ENCODE peak calls at places on chromosomes 12 and 14, in seven cellular contexts. F is stomach, X is H1, D is breast epithelium, C is SK-N-MC, M is GM23338, N is Panc1. O is an unnamed sample.

GRCh38 chr12:2543801-2544200 is 251.0 kb upstream of the FKBP4 start:
- DNase-seq in F (no peak), X (no peak), D (no peak), C (no peak), M (no peak), N (no peak), O (no peak)

GRCh38 chr14:59482471-59483331 is 1.5 kb downstream of the L3HYPDH start:
- DNase-seq in F (no peak), X (no peak), D (no peak), C (peak), M (no peak), N (peak), O (peak)

GRCh38 chr12:96177013-96177412 is 17.2 kb upstream of the ELK3 start:
- DNase-seq in F (no peak), X (no peak), D (no peak), C (no peak), M (no peak), N (no peak), O (no peak)

GRCh38 chr14:91835197-91835919 is 32.0 kb downstream of the TC2N start:
- DNase-seq in F (peak), X (no peak), D (no peak), C (no peak), M (peak), N (no peak), O (no peak)

GRCh38 chr14:32808574-32809098 is 130.0 kb upstream of the NPAS3 start:
- DNase-seq in F (no peak), X (no peak), D (no peak), C (no peak), M (no peak), N (no peak), O (no peak)

GRCh38 chr14:70855486-70855885 is 46.2 kb upstream of the MAP3K9 start:
- DNase-seq in F (no peak), X (no peak), D (no peak), C (no peak), M (peak), N (no peak), O (no peak)

GRCh38 chr14:102213984-102214658 is 74.4 kb downstream of the WDR20 start:
- DNase-seq in F (no peak), X (no peak), D (no peak), C (no peak), M (peak), N (no peak), O (no peak)

GRCh38 chr12:83015390-83016225 is 328.9 kb downstream of the TMTC2 start:
- DNase-seq in F (peak), X (no peak), D (no peak), C (no peak), M (no peak), N (no peak), O (peak)

GRCh38 chr12:53207042-53207441 is at the start of gene ITGB7:
- DNase-seq in F (peak), X (no peak), D (no peak), C (no peak), M (peak), N (no peak), O (no peak)

GRCh38 chr14:69093551-69094421 is 59.1 kb downstream of the DCAF5 start:
- DNase-seq in F (peak), X (no peak), D (no peak), C (no peak), M (peak), N (no peak), O (no peak)

GRCh38 chr14:69828372-69828771 is 31.3 kb upstream of the SLC10A1 start:
- DNase-seq in F (no peak), X (no peak), D (no peak), C (no peak), M (no peak), N (no peak), O (no peak)

GRCh38 chr12:71664411-71665108 is 459 bp downstream of the THAP2 start:
- DNase-seq in F (no peak), X (no peak), D (no peak), C (no peak), M (no peak), N (no peak), O (no peak)

GRCh38 chr12:50240792-50241114 is 42.6 kb downstream of the LIMA1 start:
- DNase-seq in F (no peak), X (no peak), D (no peak), C (no peak), M (no peak), N (no peak), O (no peak)

GRCh38 chr12:96211989-96212388 is 17.8 kb downstream of the ELK3 start:
- DNase-seq in F (no peak), X (no peak), D (no peak), C (no peak), M (no peak), N (no peak), O (no peak)

GRCh38 chr12:18970603-18971002 is 158.9 kb upstream of the PLEKHA5 start:
- DNase-seq in F (no peak), X (no peak), D (no peak), C (no peak), M (peak), N (no peak), O (no peak)

GRCh38 chr12:43882578-43883178 is 46.8 kb downstream of the TMEM117 start:
- DNase-seq in F (no peak), X (no peak), D (no peak), C (peak), M (peak), N (peak), O (peak)

GRCh38 chr14:94356379-94357056 is 31.9 kb downstream of the SERPINA1 start:
- DNase-seq in F (peak), X (no peak), D (no peak), C (no peak), M (no peak), N (no peak), O (no peak)

GRCh38 chr12:98594050-98594853 is 766 bp downstream of the SLC25A3 start:
- DNase-seq in F (peak), X (no peak), D (peak), C (no peak), M (peak), N (no peak), O (no peak)

GRCh38 chr12:123998344-123998941 is 25.4 kb downstream of the ZNF664 start:
- DNase-seq in F (no peak), X (no peak), D (no peak), C (no peak), M (no peak), N (no peak), O (no peak)

GRCh38 chr12:90098132-90098779 is 389.6 kb upstream of the ATP2B1 start:
- DNase-seq in F (no peak), X (no peak), D (no peak), C (no peak), M (no peak), N (no peak), O (no peak)

GRCh38 chr12:54370218-54370730 is 6.0 kb upstream of the GPR84 start:
- DNase-seq in F (peak), X (peak), D (peak), C (no peak), M (peak), N (no peak), O (no peak)

GRCh38 chr14:101705733-101706508 is 55.6 kb upstream of the PPP2R5C start:
- DNase-seq in F (peak), X (no peak), D (no peak), C (no peak), M (peak), N (no peak), O (no peak)

GRCh38 chr12:101181776-101182175 is 28.3 kb downstream of the SLC5A8 start:
- DNase-seq in F (no peak), X (no peak), D (no peak), C (no peak), M (no peak), N (no peak), O (no peak)

GRCh38 chr14:77812028-77812427 is 12.1 kb downstream of the ADCK1 start:
- DNase-seq in F (no peak), X (no peak), D (no peak), C (no peak), M (no peak), N (no peak), O (no peak)

GRCh38 chr12:24227550-24227949 is 278.1 kb upstream of the SOX5 start:
- DNase-seq in F (no peak), X (no peak), D (no peak), C (no peak), M (no peak), N (no peak), O (no peak)

GRCh38 chr12:6953417-6954315 is 2.5 kb downstream of the PTPN6 start:
- DNase-seq in F (peak), X (no peak), D (no peak), C (no peak), M (no peak), N (no peak), O (no peak)

GRCh38 chr14:61438497-61438859 is 117.1 kb downstream of the PRKCH start:
- DNase-seq in F (no peak), X (no peak), D (no peak), C (no peak), M (no peak), N (peak), O (no peak)

GRCh38 chr14:58430156-58430555 is 2.6 kb downstream of the KIAA0586 start:
- DNase-seq in F (no peak), X (no peak), D (no peak), C (no peak), M (no peak), N (no peak), O (no peak)

GRCh38 chr14:98579140-98579539 is 692.9 kb downstream of the BCL11B start:
- DNase-seq in F (no peak), X (no peak), D (no peak), C (no peak), M (no peak), N (no peak), O (no peak)

GRCh38 chr12:56988207-56988739 is 18.1 kb downstream of the ZBTB39 start:
- DNase-seq in F (no peak), X (no peak), D (no peak), C (no peak), M (peak), N (no peak), O (no peak)

GRCh38 chr14:90061849-90062794 is at the start of gene KCNK13:
- DNase-seq in F (no peak), X (no peak), D (no peak), C (no peak), M (peak), N (no peak), O (no peak)

GRCh38 chr12:132776816-132777568 is 15.4 kb upstream of the ANKLE2 start:
- DNase-seq in F (no peak), X (no peak), D (peak), C (no peak), M (no peak), N (no peak), O (no peak)

GRCh38 chr12:120849765-120850164 is 54.4 kb downstream of the SPPL3 start:
- DNase-seq in F (no peak), X (no peak), D (no peak), C (no peak), M (no peak), N (peak), O (no peak)

GRCh38 chr12:70637686-70638085 is 457 bp upstream of the PTPRB start:
- DNase-seq in F (no peak), X (no peak), D (no peak), C (no peak), M (no peak), N (no peak), O (no peak)
- TF ChIP-seq POLR2AphosphoS5 in F (no peak), X (no peak), D (no peak), C (no peak), M (no peak), N (no peak), O (no peak)

GRCh38 chr14:104658325-104658712 is 31.1 kb upstream of the INF2 start:
- DNase-seq in F (no peak), X (no peak), D (no peak), C (no peak), M (no peak), N (no peak), O (no peak)

GRCh38 chr14:104659146-104659545 is 30.3 kb upstream of the INF2 start:
- DNase-seq in F (no peak), X (no peak), D (no peak), C (no peak), M (no peak), N (no peak), O (no peak)

GRCh38 chr14:104657114-104657524 is 32.3 kb upstream of the INF2 start:
- DNase-seq in F (no peak), X (no peak), D (no peak), C (no peak), M (no peak), N (no peak), O (no peak)

GRCh38 chr14:104656014-104656714 is 33.3 kb upstream of the INF2 start:
- DNase-seq in F (no peak), X (no peak), D (no peak), C (no peak), M (no peak), N (no peak), O (no peak)

DNA sequence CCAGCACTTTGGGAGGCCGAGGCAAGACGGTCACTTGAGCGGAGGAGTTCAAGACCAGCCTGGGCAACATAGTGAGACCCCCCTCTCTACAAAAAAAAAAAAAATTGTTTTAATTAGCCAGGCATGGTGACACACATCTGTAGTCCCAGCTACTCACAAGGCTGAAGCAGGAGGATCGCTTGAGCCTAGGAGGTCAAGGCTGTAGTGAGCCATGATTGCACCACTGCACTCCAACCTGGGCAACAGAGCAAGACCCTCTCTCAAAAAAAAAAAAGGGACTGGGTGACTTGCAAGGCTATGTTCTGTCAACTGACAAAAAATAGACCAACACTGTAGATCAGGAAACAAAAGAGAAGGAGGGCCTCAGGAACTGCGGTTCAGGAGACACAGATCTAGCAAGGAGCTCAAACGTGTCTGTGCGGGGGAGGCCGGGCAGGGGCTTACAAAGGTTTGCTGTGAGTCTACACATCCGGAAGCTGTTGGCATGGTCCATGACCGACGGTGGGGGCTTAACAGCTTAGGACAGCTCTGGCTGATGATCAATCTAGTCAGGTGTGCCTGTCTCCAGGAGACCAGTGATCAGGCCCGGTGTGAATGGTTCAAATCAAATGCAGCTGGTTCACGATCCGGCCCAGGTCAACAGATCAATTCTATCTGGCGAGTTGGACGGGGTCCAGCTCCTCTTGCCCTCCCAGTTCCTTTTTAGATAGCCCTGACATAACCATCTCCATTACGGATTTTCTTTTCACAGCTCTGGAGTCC is 31.7 kb upstream of the INF2 start:
- DNase-seq in F (no peak), X (no peak), D (no peak), C (no peak), M (no peak), N (no peak), O (no peak)
- TF ChIP-seq POLR2AphosphoS5 in F (no peak), X (no peak), D (no peak), C (no peak), M (no peak), N (no peak), O (no peak)

GRCh38 chr14:21428930-21429329 is 27.0 kb downstream of the CHD8 start:
- DNase-seq in F (peak), X (no peak), D (no peak), C (no peak), M (no peak), N (no peak), O (no peak)

GRCh38 chr14:21436567-21437062 is 19.3 kb downstream of the CHD8 start:
- DNase-seq in F (no peak), X (no peak), D (no peak), C (no peak), M (no peak), N (no peak), O (no peak)

DNA sequence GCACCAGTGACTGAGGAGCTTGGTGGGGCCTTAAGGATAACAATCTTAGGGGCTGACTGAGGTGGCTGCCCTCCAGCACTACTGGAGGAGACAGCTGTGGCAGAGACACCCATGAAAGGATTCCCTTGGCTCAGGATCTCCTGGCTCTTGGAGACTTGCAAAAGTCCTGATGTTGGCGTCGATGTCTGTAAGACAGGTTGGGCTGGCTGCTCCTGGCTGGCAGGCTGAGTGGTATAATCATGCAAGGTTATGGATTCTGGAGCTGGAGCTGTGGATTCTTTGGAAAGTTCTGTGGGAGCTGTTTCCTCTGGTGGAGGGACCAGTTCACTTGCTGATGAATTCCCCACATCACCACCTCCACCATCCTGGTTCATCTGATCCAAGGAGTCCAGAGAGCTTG is 24.8 kb downstream of the CHD8 start:
- DNase-seq in F (no peak), X (no peak), D (no peak), C (no peak), M (no peak), N (no peak), O (no peak)
- TF ChIP-seq POLR2AphosphoS5 in F (no peak), X (no peak), D (no peak), C (no peak), M (no peak), N (no peak), O (no peak)

DNA sequence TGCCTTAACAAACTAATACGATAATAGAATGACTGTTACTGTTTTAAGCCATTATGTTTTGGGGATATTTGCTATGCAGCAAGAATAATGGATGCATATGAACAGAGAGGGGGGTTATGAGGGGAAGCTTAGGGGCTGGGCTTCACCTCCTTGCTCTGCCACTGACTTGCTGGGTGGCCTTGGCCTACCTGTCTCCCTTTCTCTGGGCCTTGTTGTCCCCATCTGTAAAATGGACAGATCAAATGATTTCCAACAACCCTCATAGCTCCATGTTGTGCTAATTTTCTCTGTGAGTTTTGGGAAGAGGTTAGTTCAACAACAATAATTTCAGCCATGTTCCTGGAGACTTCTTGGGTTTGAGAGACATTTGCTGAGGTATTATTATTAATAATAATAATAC is 119.6 kb downstream of the VRK1 start:
- DNase-seq in F (no peak), X (no peak), D (no peak), C (no peak), M (no peak), N (no peak), O (no peak)
- TF ChIP-seq POLR2AphosphoS5 in F (no peak), X (no peak), D (no peak), C (no peak), M (no peak), N (no peak), O (no peak)

O was measured in HCT116.